ENCODE peak calls at places on chromosomes 5 and 9, in four cellular contexts. One of them, this sample, is unnamed.

GRCh38 chr5:146644811-146645210 is 128.8 kb upstream of the GPR151 start:
- DNase-seq in kidney: no peak
- DNase-seq in EL: no peak
- DNase-seq in effector memory CD8-positive, alpha-beta T cell: no peak
- DNase-seq in this sample: no peak

GRCh38 chr5:14776640-14777039 is 94.9 kb downstream of the ANKH start:
- DNase-seq in kidney: no peak
- DNase-seq in EL: no peak
- DNase-seq in effector memory CD8-positive, alpha-beta T cell: no peak
- DNase-seq in this sample: no peak

GRCh38 chr5:98905857-98906688 is 22.7 kb downstream of the CHD1 start:
- DNase-seq in EL: peak
- DNase-seq in effector memory CD8-positive, alpha-beta T cell: no peak
- DNase-seq in kidney: no peak
- DNase-seq in this sample: peak

GRCh38 chr9:70829591-70830265 is 291.7 kb downstream of the TRPM3 start:
- DNase-seq in kidney: no peak
- DNase-seq in EL: no peak
- DNase-seq in effector memory CD8-positive, alpha-beta T cell: no peak
- DNase-seq in this sample: no peak

GRCh38 chr9:129351642-129352151 is 173.6 kb upstream of the IER5L start:
- DNase-seq in effector memory CD8-positive, alpha-beta T cell: no peak
- DNase-seq in kidney: peak
- DNase-seq in EL: no peak
- DNase-seq in this sample: no peak

GRCh38 chr5:132498152-132498551 is 7.6 kb upstream of the IRF1 start:
- DNase-seq in kidney: no peak
- DNase-seq in effector memory CD8-positive, alpha-beta T cell: no peak
- DNase-seq in EL: peak
- DNase-seq in this sample: peak

GRCh38 chr5:78526049-78526525 is 122.5 kb downstream of the LHFPL2 start:
- DNase-seq in effector memory CD8-positive, alpha-beta T cell: no peak
- DNase-seq in kidney: peak
- DNase-seq in EL: peak
- DNase-seq in this sample: peak

GRCh38 chr9:81213456-81213855 is 475.9 kb downstream of the TLE1 start:
- DNase-seq in kidney: no peak
- DNase-seq in EL: no peak
- DNase-seq in effector memory CD8-positive, alpha-beta T cell: no peak
- DNase-seq in this sample: no peak

GRCh38 chr5:115586525-115587146 is 15.6 kb downstream of the TICAM2 start:
- DNase-seq in effector memory CD8-positive, alpha-beta T cell: no peak
- DNase-seq in EL: peak
- DNase-seq in kidney: no peak
- DNase-seq in this sample: peak

GRCh38 chr5:123664961-123665360 is 153.0 kb downstream of the CSNK1G3 start:
- DNase-seq in EL: no peak
- DNase-seq in kidney: no peak
- DNase-seq in effector memory CD8-positive, alpha-beta T cell: no peak
- DNase-seq in this sample: no peak

GRCh38 chr9:4262735-4263141 is 37.1 kb downstream of the GLIS3 start:
- DNase-seq in EL: peak
- DNase-seq in kidney: no peak
- DNase-seq in effector memory CD8-positive, alpha-beta T cell: no peak
- DNase-seq in this sample: peak

GRCh38 chr5:59296317-59297264 is 596.9 kb downstream of the PDE4D start:
- DNase-seq in EL: peak
- DNase-seq in effector memory CD8-positive, alpha-beta T cell: no peak
- DNase-seq in kidney: no peak
- DNase-seq in this sample: peak

GRCh38 chr9:124124729-124125589 is 113.4 kb downstream of the LHX2 start:
- DNase-seq in effector memory CD8-positive, alpha-beta T cell: no peak
- DNase-seq in EL: no peak
- DNase-seq in kidney: no peak
- DNase-seq in this sample: no peak

GRCh38 chr9:38068616-38068865 is 486 bp downstream of the SHB start:
- DNase-seq in kidney: no peak
- DNase-seq in effector memory CD8-positive, alpha-beta T cell: no peak
- DNase-seq in EL: peak
- DNase-seq in this sample: peak

GRCh38 chr5:148179234-148179824 is 11.0 kb downstream of the SPINK14 start:
- DNase-seq in kidney: no peak
- DNase-seq in EL: peak
- DNase-seq in effector memory CD8-positive, alpha-beta T cell: no peak
- DNase-seq in this sample: peak

GRCh38 chr5:154707641-154708040 is 47.5 kb upstream of the LARP1 start:
- DNase-seq in EL: no peak
- DNase-seq in kidney: no peak
- DNase-seq in effector memory CD8-positive, alpha-beta T cell: no peak
- DNase-seq in this sample: no peak

GRCh38 chr5:147558826-147559225 is 49.0 kb upstream of the DPYSL3 start:
- DNase-seq in kidney: no peak
- DNase-seq in effector memory CD8-positive, alpha-beta T cell: no peak
- DNase-seq in EL: peak
- DNase-seq in this sample: peak

GRCh38 chr5:78554595-78554994 is 94.0 kb downstream of the LHFPL2 start:
- DNase-seq in EL: no peak
- DNase-seq in effector memory CD8-positive, alpha-beta T cell: no peak
- DNase-seq in kidney: no peak
- DNase-seq in this sample: no peak

GRCh38 chr9:110472111-110472510 is 107.4 kb downstream of the SVEP1 start:
- DNase-seq in kidney: no peak
- DNase-seq in EL: no peak
- DNase-seq in effector memory CD8-positive, alpha-beta T cell: no peak
- DNase-seq in this sample: no peak

GRCh38 chr5:174056064-174056842 is 10.7 kb downstream of the NSG2 start:
- DNase-seq in kidney: no peak
- DNase-seq in effector memory CD8-positive, alpha-beta T cell: no peak
- DNase-seq in EL: no peak
- DNase-seq in this sample: no peak

GRCh38 chr9:88233091-88233490 is 94.8 kb upstream of the SPATA31C2 start:
- DNase-seq in EL: no peak
- DNase-seq in effector memory CD8-positive, alpha-beta T cell: no peak
- DNase-seq in kidney: no peak
- DNase-seq in this sample: no peak

GRCh38 chr5:10507575-10508024 is 56.3 kb upstream of the ANKRD33B start:
- DNase-seq in kidney: no peak
- DNase-seq in effector memory CD8-positive, alpha-beta T cell: no peak
- DNase-seq in EL: peak
- DNase-seq in this sample: no peak

GRCh38 chr5:28226407-28226806 is 1188.0 kb upstream of the CDH9 start:
- DNase-seq in kidney: no peak
- DNase-seq in EL: no peak
- DNase-seq in effector memory CD8-positive, alpha-beta T cell: no peak
- DNase-seq in this sample: no peak

GRCh38 chr5:149990518-149991376 is 9.7 kb downstream of the TIGD6 start:
- DNase-seq in effector memory CD8-positive, alpha-beta T cell: peak
- DNase-seq in EL: peak
- DNase-seq in kidney: no peak
- DNase-seq in this sample: peak

GRCh38 chr5:171651102-171651501 is 134.5 kb upstream of the SMIM23 start:
- DNase-seq in EL: no peak
- DNase-seq in effector memory CD8-positive, alpha-beta T cell: no peak
- DNase-seq in kidney: no peak
- DNase-seq in this sample: no peak

GRCh38 chr9:127654619-127655018 is 42.5 kb downstream of the STXBP1 start:
- DNase-seq in effector memory CD8-positive, alpha-beta T cell: no peak
- DNase-seq in EL: peak
- DNase-seq in kidney: no peak
- DNase-seq in this sample: no peak

GRCh38 chr5:120251898-120252297 is 212.2 kb upstream of the PRR16 start:
- DNase-seq in EL: no peak
- DNase-seq in kidney: no peak
- DNase-seq in effector memory CD8-positive, alpha-beta T cell: no peak
- DNase-seq in this sample: no peak

GRCh38 chr9:13461588-13461987 is 182.1 kb upstream of the MPDZ start:
- DNase-seq in effector memory CD8-positive, alpha-beta T cell: no peak
- DNase-seq in kidney: no peak
- DNase-seq in EL: no peak
- DNase-seq in this sample: no peak

GRCh38 chr5:32961066-32961429 is 249.9 kb downstream of the NPR3 start:
- DNase-seq in effector memory CD8-positive, alpha-beta T cell: no peak
- DNase-seq in kidney: no peak
- DNase-seq in EL: peak
- DNase-seq in this sample: peak

GRCh38 chr5:62037972-62038371 is 268.0 kb upstream of the KIF2A start:
- DNase-seq in kidney: no peak
- DNase-seq in effector memory CD8-positive, alpha-beta T cell: no peak
- DNase-seq in EL: no peak
- DNase-seq in this sample: no peak

GRCh38 chr9:132740526-132741309 is 70.5 kb downstream of the GTF3C4 start:
- DNase-seq in effector memory CD8-positive, alpha-beta T cell: no peak
- DNase-seq in EL: no peak
- DNase-seq in kidney: no peak
- DNase-seq in this sample: no peak

GRCh38 chr5:141559481-141559880 is 59.3 kb downstream of the DIAPH1 start:
- DNase-seq in kidney: no peak
- DNase-seq in EL: peak
- DNase-seq in effector memory CD8-positive, alpha-beta T cell: no peak
- DNase-seq in this sample: peak

GRCh38 chr5:133924221-133924920 is 44.1 kb downstream of the C5orf15 start:
- DNase-seq in EL: no peak
- DNase-seq in effector memory CD8-positive, alpha-beta T cell: no peak
- DNase-seq in kidney: no peak
- DNase-seq in this sample: peak

GRCh38 chr9:129145316-129145715 is 32.7 kb downstream of the IER5L start:
- DNase-seq in effector memory CD8-positive, alpha-beta T cell: no peak
- DNase-seq in kidney: no peak
- DNase-seq in EL: peak
- DNase-seq in this sample: no peak